ENCODE peak calls at places on chromosomes 6 and 20, in four cellular contexts. One of them, this sample, is unnamed.

GRCh38 chr6:151475653-151476523 is 17.9 kb upstream of the CCDC170 start:
- DNase-seq in lower lobe of right lung: peak
- DNase-seq in IMR-90: peak
- DNase-seq in GM23248: peak
- DNase-seq in this sample: peak

GRCh38 chr6:44245912-44246662 is 814 bp upstream of the HSP90AB1 start:
- DNase-seq in lower lobe of right lung: peak
- DNase-seq in GM23248: peak
- DNase-seq in IMR-90: peak
- DNase-seq in this sample: peak

GRCh38 chr6:14425805-14426204 is 308.2 kb downstream of the CD83 start:
- DNase-seq in lower lobe of right lung: no peak
- DNase-seq in GM23248: no peak
- DNase-seq in IMR-90: no peak
- DNase-seq in this sample: no peak

GRCh38 chr6:115551510-115551909 is 509.2 kb downstream of the FRK start:
- DNase-seq in IMR-90: no peak
- DNase-seq in lower lobe of right lung: no peak
- DNase-seq in GM23248: no peak
- DNase-seq in this sample: no peak

GRCh38 chr20:59785986-59786753 is 147.3 kb downstream of the SYCP2 start:
- DNase-seq in lower lobe of right lung: no peak
- DNase-seq in IMR-90: no peak
- DNase-seq in GM23248: no peak
- DNase-seq in this sample: no peak

GRCh38 chr6:29681811-29682210 is 859 bp upstream of the ZFP57 start:
- DNase-seq in lower lobe of right lung: no peak
- DNase-seq in IMR-90: no peak
- DNase-seq in GM23248: no peak
- DNase-seq in this sample: no peak

GRCh38 chr20:64099880-64100565 is 7.3 kb downstream of the NPBWR2 start:
- DNase-seq in GM23248: no peak
- DNase-seq in IMR-90: no peak
- DNase-seq in lower lobe of right lung: no peak
- DNase-seq in this sample: no peak

GRCh38 chr6:1080453-1081328 is 231.2 kb upstream of the FOXQ1 start:
- DNase-seq in GM23248: no peak
- DNase-seq in IMR-90: no peak
- DNase-seq in lower lobe of right lung: no peak
- DNase-seq in this sample: no peak

DNA sequence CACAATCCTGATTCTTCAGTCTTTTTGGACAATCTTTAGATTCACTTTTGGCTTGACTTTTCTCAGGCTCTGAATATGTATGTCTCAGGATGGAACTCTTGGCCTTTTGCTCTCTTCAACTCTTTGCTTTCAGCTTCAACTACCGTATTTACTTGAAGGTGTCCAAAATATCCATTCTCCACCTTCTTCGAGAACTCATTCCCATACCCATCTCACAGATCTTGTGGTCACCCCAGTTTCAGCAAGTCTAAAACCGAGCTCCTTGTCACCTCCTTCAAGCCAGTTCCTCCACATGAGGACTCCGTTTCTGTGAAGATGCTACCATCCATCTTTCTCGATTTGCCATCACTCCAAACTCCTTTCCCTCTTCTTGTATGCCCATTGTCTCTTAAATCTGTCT is 2.0 kb upstream of the MMP24 start:
- DNase-seq in GM23248: no peak
- DNase-seq in lower lobe of right lung: no peak
- DNase-seq in IMR-90: no peak
- DNase-seq in this sample: no peak
- H3K4me3 ChIP-seq in GM23248: no peak
- H3K4me3 ChIP-seq in lower lobe of right lung: no peak
- H3K4me3 ChIP-seq in IMR-90: no peak
- H3K4me3 ChIP-seq in this sample: no peak

DNA sequence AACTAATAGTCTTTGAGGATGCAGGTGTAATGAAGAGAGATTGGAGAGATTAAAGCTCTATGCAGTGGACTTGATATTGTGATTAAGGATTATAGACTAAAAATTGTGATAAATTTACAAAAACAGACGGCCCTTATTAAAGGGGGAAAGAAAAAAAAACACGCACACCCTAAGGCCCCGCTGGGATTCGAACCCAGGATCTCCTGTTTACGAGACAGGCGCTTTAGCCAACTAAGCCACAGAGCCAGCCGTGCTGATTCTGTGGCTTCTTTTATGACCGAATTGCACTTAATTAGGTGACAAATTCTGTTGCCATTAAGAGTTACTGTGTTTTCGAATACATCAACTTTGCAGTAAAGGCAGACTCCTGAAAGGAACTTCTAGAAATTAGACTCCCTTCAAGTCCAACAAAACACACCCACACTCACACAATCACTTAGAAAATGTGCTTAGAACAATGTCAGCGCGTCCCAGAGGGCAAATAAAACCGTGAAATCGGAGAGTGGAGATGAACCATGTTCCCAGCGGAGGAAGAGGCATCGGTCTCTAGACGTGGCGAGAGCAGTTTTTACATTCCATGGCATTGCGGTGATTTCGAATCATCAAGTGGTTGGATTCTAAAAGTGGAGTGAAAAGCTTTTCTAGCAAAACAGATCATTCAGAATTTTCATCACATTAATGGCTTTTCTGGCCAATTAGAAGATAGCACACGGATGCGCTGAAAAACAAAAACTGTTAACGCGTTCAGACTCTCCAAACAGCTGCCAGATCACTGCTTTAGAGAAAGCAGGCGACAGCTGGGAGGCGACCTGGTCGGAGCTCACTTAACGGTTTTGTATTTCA is 122.6 kb downstream of the GPX5 start:
- DNase-seq in lower lobe of right lung: no peak
- DNase-seq in IMR-90: peak
- DNase-seq in GM23248: peak
- DNase-seq in this sample: peak
- H3K4me3 ChIP-seq in lower lobe of right lung: peak
- H3K4me3 ChIP-seq in IMR-90: peak
- H3K4me3 ChIP-seq in GM23248: peak
- H3K4me3 ChIP-seq in this sample: peak

GRCh38 chr20:50957276-50957675 is 1.1 kb downstream of the DPM1 start:
- DNase-seq in GM23248: peak
- DNase-seq in lower lobe of right lung: no peak
- DNase-seq in IMR-90: no peak
- DNase-seq in this sample: no peak
- H3K4me3 ChIP-seq in GM23248: peak
- H3K4me3 ChIP-seq in lower lobe of right lung: peak
- H3K4me3 ChIP-seq in IMR-90: peak
- H3K4me3 ChIP-seq in this sample: peak

DNA sequence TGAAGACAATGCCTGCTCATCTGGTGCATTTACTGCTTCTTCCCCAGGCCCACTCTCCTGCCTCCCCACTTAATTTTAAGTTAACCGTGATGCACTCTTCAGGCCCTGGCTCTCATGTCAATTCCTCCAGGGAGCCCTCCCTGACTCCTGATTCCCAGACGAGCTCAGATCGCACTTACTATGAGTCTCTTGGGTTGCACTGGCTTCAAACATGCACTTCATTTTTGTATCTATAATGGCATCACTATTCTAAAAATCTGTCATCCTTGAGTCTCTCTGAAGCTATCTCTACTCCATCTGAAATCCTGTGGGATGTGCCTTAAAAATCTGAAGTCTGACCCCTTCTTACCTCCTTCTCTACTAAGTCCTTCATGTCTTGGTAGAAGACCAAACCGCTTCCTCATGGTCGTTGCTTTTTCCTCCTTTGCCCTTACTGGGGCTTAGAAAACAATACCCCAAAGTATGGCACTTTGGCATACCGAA is 24.7 kb downstream of the COX4I2 start:
- DNase-seq in lower lobe of right lung: no peak
- DNase-seq in IMR-90: no peak
- DNase-seq in GM23248: no peak
- DNase-seq in this sample: no peak
- H3K4me3 ChIP-seq in lower lobe of right lung: no peak
- H3K4me3 ChIP-seq in IMR-90: no peak
- H3K4me3 ChIP-seq in GM23248: peak
- H3K4me3 ChIP-seq in this sample: peak

GRCh38 chr6:16747232-16748027 is 13.8 kb downstream of the ATXN1 start:
- DNase-seq in lower lobe of right lung: no peak
- DNase-seq in GM23248: peak
- DNase-seq in IMR-90: peak
- DNase-seq in this sample: peak
- H3K4me3 ChIP-seq in lower lobe of right lung: no peak
- H3K4me3 ChIP-seq in GM23248: peak
- H3K4me3 ChIP-seq in IMR-90: no peak
- H3K4me3 ChIP-seq in this sample: no peak

GRCh38 chr6:27593200-27593818 is 120.4 kb upstream of the ZNF184 start:
- DNase-seq in IMR-90: no peak
- DNase-seq in GM23248: no peak
- DNase-seq in lower lobe of right lung: no peak
- DNase-seq in this sample: peak
- H3K4me3 ChIP-seq in IMR-90: peak
- H3K4me3 ChIP-seq in GM23248: peak
- H3K4me3 ChIP-seq in lower lobe of right lung: no peak
- H3K4me3 ChIP-seq in this sample: peak

DNA sequence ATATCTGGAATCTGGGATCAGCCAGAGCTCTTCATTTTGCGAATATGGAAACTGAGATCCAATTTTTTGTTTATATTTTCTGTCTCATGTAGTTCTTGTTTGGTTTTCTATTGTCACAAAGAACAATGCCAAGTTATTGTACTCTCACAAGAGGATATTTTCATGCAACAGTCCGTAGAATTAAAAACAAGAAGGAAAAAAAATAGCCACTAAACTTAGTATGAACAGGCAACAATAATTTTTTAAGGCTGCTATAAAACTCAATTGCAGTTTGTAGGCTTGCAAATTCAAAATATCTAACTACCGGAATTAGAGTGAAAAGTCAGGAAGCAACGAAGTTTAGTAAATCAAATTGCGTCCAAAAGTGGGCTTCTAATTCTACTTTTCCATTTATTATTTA is 1.2 kb downstream of the POPDC3 start:
- DNase-seq in lower lobe of right lung: no peak
- DNase-seq in IMR-90: no peak
- DNase-seq in GM23248: no peak
- DNase-seq in this sample: no peak
- H3K4me3 ChIP-seq in lower lobe of right lung: no peak
- H3K4me3 ChIP-seq in IMR-90: peak
- H3K4me3 ChIP-seq in GM23248: peak
- H3K4me3 ChIP-seq in this sample: peak

DNA sequence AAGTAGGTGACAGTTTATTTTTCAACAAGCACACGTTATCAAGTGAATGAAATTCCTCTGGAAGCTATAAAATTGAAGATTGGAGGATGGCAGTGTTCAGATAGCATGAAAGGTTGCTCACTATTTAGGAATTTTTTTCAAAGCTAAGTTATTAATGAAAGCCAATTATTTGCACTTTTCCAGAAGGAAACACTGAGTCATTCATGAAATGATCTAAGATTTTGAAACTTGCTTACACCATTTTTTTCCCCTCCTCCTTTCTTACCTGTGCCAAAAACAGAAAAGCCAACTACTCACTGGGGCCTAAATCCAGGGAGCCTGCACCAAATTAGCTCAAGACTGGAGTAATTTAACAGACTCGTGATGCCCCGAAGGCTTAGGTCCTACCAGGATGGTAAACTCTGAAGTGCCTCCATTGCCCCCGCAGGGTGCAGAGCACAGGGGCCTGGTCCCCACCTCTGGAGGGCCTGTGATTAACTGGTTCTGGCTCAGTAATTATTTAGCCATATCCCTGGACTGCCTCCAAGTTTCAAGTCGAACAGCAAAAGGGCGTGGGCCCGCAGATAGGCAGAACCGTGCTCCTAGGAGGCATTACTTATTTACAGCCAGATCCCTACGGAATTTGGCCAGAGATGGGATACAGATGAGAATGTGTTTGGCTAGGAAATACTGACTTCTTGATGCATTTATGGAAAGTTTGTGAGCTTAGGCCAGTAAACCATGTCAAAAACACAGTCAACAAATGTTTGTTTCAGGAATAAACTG is 28.0 kb upstream of the ZNF217 start:
- DNase-seq in GM23248: peak
- DNase-seq in lower lobe of right lung: no peak
- DNase-seq in IMR-90: peak
- DNase-seq in this sample: peak
- H3K4me3 ChIP-seq in GM23248: peak
- H3K4me3 ChIP-seq in lower lobe of right lung: no peak
- H3K4me3 ChIP-seq in IMR-90: no peak
- H3K4me3 ChIP-seq in this sample: no peak

DNA sequence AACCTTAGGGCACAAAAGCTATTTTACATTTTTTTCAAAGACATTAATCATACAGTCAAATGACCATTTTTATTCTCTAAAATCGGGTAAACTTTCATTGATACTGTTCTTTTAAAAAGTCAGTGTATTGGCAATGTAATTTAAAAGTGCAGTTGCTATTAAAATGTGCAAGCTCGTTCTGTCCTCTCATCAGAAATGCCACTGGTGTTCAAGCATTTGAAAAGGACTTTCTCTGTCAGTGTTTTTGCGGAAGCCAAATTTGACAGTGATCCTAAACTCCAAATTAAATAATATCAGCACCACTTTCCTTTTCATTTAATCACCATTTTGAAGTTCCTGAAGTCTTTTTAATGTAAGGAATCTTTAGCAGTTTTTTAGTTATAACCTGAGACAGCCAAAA is 69.6 kb downstream of the AFG1L start:
- DNase-seq in lower lobe of right lung: no peak
- DNase-seq in GM23248: no peak
- DNase-seq in IMR-90: no peak
- DNase-seq in this sample: no peak
- H3K4me3 ChIP-seq in lower lobe of right lung: no peak
- H3K4me3 ChIP-seq in GM23248: no peak
- H3K4me3 ChIP-seq in IMR-90: no peak
- H3K4me3 ChIP-seq in this sample: no peak